ENCODE peak calls at places on chromosomes 13 and 19, in six cellular contexts. T is H1, C is IMR-90, V is neuronal stem cell, I is H9, N is trophoblast cell. S is an unnamed sample.
A peak's percentile ranks its signal among the peaks of the same experiment; 100 is the strongest.

GRCh38 chr13:70668293-70668692 is 560.0 kb upstream of the KLHL1 start:
- DNase-seq in T (no peak), C (no peak), V (peak; percentile 5), I (peak; percentile 66), N (no peak), S (no peak)

GRCh38 chr19:24000656-24001055 is 86.0 kb downstream of the ZNF726 start:
- DNase-seq in T (no peak), C (no peak), V (no peak), I (no peak), N (peak; percentile 87), S (no peak)

GRCh38 chr19:19068659-19069509 is 5.1 kb downstream of the SLC25A42 start:
- DNase-seq in T (no peak), C (no peak), V (no peak), I (no peak), N (no peak), S (no peak)

GRCh38 chr19:9461938-9462337 is 26.6 kb upstream of the ZNF266 start:
- DNase-seq in T (no peak), C (no peak), V (no peak), I (no peak), N (no peak), S (no peak)

GRCh38 chr19:7973883-7974282 is 30.4 kb upstream of the TIMM44 start:
- DNase-seq in T (no peak), C (no peak), V (no peak), I (no peak), N (no peak), S (no peak)

GRCh38 chr13:110137677-110138008 is 169.3 kb downstream of the COL4A1 start:
- DNase-seq in T (no peak), C (no peak), V (no peak), I (no peak), N (no peak), S (no peak)

GRCh38 chr13:81957121-81957520 is 1616.2 kb upstream of the SPRY2 start:
- DNase-seq in T (no peak), C (no peak), V (no peak), I (peak; percentile 45), N (no peak), S (no peak)

GRCh38 chr19:5484398-5485285 is 29.4 kb downstream of the ZNRF4 start:
- DNase-seq in T (no peak), C (peak; percentile 60), V (no peak), I (no peak), N (no peak), S (no peak)

GRCh38 chr19:41431426-41432386 is 4.5 kb upstream of the B3GNT8 start:
- DNase-seq in T (no peak), C (peak; percentile 31), V (no peak), I (no peak), N (peak; percentile 14), S (peak; percentile 44)

GRCh38 chr13:107715496-107715895 is 499.8 kb downstream of the LIG4 start:
- DNase-seq in T (no peak), C (no peak), V (no peak), I (no peak), N (no peak), S (no peak)

GRCh38 chr13:97659602-97660001 is 225.6 kb downstream of the RAP2A start:
- DNase-seq in T (no peak), C (peak; percentile 21), V (peak; percentile 23), I (no peak), N (no peak), S (peak; percentile 16)

GRCh38 chr19:7887408-7888144 is 734 bp upstream of the LRRC8E start:
- DNase-seq in T (no peak), C (no peak), V (no peak), I (peak; percentile 65), N (no peak), S (no peak)

GRCh38 chr19:45076851-45077730 is 813 bp upstream of the ZNF296 start:
- DNase-seq in T (no peak), C (no peak), V (no peak), I (peak; percentile 71), N (no peak), S (no peak)

GRCh38 chr13:89267734-89268133 is 1596.6 kb downstream of the SLITRK5 start:
- DNase-seq in T (no peak), C (no peak), V (no peak), I (no peak), N (no peak), S (peak; percentile 5)

GRCh38 chr19:7550987-7551761 is 15.7 kb downstream of the PNPLA6 start:
- DNase-seq in T (peak; percentile 93), C (peak; percentile 30), V (peak; percentile 90), I (peak; percentile 98), N (peak; percentile 84), S (peak; percentile 21)

GRCh38 chr13:113976711-113977684 is 3.1 kb upstream of the C13orf46 start:
- DNase-seq in T (no peak), C (peak; percentile 68), V (no peak), I (no peak), N (no peak), S (no peak)

GRCh38 chr19:6373096-6373812 is 660 bp downstream of the ALKBH7 start:
- DNase-seq in T (peak; percentile 98), C (peak; percentile 98), V (peak; percentile 96), I (peak; percentile 100), N (peak; percentile 88), S (peak; percentile 97)

GRCh38 chr19:20244356-20244755 is 77.3 kb downstream of the ZNF486 start:
- DNase-seq in T (no peak), C (no peak), V (no peak), I (no peak), N (no peak), S (no peak)

GRCh38 chr19:29098863-29099481 is 114.0 kb downstream of the UQCRFS1 start:
- DNase-seq in T (no peak), C (peak; percentile 77), V (no peak), I (no peak), N (peak; percentile 80), S (no peak)

GRCh38 chr13:113209336-113209879 is at the start of gene CUL4A:
- DNase-seq in T (no peak), C (peak; percentile 60), V (peak; percentile 84), I (peak; percentile 71), N (peak; percentile 53), S (peak; percentile 84)

GRCh38 chr19:6767081-6767356 is 216 bp downstream of the SH2D3A start:
- DNase-seq in T (no peak), C (no peak), V (no peak), I (no peak), N (peak; percentile 53), S (no peak)

GRCh38 chr19:40599331-40600085 is 1.7 kb upstream of the LTBP4 start:
- DNase-seq in T (no peak), C (no peak), V (no peak), I (peak; percentile 48), N (no peak), S (no peak)

GRCh38 chr19:54572696-54573311 is 786 bp upstream of the LILRA2 start:
- DNase-seq in T (no peak), C (no peak), V (no peak), I (no peak), N (no peak), S (no peak)

GRCh38 chr19:50801107-50801506 is 10.9 kb downstream of the ACP4 start:
- DNase-seq in T (no peak), C (no peak), V (no peak), I (no peak), N (no peak), S (no peak)

GRCh38 chr19:50808856-50809255 is 14.7 kb downstream of the KLK1 start:
- DNase-seq in T (no peak), C (no peak), V (no peak), I (no peak), N (no peak), S (no peak)

GRCh38 chr19:50798943-50799851 is 9.0 kb downstream of the ACP4 start:
- DNase-seq in T (no peak), C (no peak), V (no peak), I (no peak), N (no peak), S (no peak)

GRCh38 chr19:50803633-50804419 is 13.6 kb downstream of the ACP4 start:
- DNase-seq in T (no peak), C (no peak), V (no peak), I (no peak), N (peak; percentile 13), S (peak; percentile 18)

GRCh38 chr19:50804420-50805272 is 14.4 kb downstream of the ACP4 start:
- DNase-seq in T (peak; percentile 96), C (peak; percentile 99), V (peak; percentile 99), I (peak; percentile 98), N (peak; percentile 98), S (peak; percentile 99)
- H2BK120ac ChIP-seq in T (peak overlapping the region; percentile 99), C (peak overlapping the region; percentile 100), V (peak overlapping the region; percentile 10), I (peak overlapping the region; percentile 79), N (peak overlapping the region; percentile 87), S (peak overlapping the region; percentile 37)

DNA sequence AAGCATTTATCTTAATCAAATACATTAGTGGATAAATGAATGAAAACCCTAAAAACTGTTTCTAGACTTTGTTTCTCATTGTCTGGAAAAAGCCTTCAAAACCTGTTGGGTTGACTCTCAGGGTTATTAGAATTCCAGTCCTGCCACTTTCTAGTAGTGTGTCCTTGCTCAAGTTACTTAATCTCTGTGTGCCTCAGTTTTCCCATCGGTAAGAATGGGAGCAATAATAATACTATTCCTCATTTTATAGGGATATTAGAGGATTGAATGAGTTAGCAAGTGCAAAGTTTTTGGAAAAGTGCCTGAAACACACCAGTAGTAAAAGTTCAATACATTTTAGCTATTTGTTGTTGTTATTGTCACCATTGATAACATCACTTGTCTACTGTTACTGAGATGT is 2.9 kb downstream of the URAD start:
- DNase-seq in T (no peak), C (no peak), V (no peak), I (no peak), N (no peak), S (no peak)
- H3K14ac ChIP-seq in T (no peak overlapping the region), C (no peak overlapping the region), V (no peak overlapping the region), I (no peak overlapping the region), N (no peak overlapping the region), S (no peak overlapping the region)

GRCh38 chr19:38667552-38668205 is 20.2 kb downstream of the ACTN4 start:
- DNase-seq in T (no peak), C (peak; percentile 95), V (no peak), I (no peak), N (no peak), S (peak; percentile 93)

GRCh38 chr19:38665219-38665931 is 17.9 kb downstream of the ACTN4 start:
- DNase-seq in T (no peak), C (no peak), V (no peak), I (no peak), N (no peak), S (no peak)

GRCh38 chr19:38666662-38667448 is 19.4 kb downstream of the ACTN4 start:
- DNase-seq in T (no peak), C (peak; percentile 81), V (peak; percentile 70), I (no peak), N (no peak), S (peak; percentile 95)

GRCh38 chr19:38664503-38665211 is 17.2 kb downstream of the ACTN4 start:
- DNase-seq in T (no peak), C (no peak), V (no peak), I (no peak), N (no peak), S (no peak)

GRCh38 chr19:38665950-38666661 is 18.7 kb downstream of the ACTN4 start:
- DNase-seq in T (peak; percentile 92), C (peak; percentile 51), V (peak; percentile 90), I (peak; percentile 91), N (no peak), S (peak; percentile 71)
- H2BK120ac ChIP-seq in T (peak overlapping the region; percentile 91), C (peak overlapping the region; percentile 99), V (peak overlapping the region; percentile 48), I (peak overlapping the region; percentile 62), N (peak overlapping the region; percentile 75), S (peak overlapping the region; percentile 90)

DNA sequence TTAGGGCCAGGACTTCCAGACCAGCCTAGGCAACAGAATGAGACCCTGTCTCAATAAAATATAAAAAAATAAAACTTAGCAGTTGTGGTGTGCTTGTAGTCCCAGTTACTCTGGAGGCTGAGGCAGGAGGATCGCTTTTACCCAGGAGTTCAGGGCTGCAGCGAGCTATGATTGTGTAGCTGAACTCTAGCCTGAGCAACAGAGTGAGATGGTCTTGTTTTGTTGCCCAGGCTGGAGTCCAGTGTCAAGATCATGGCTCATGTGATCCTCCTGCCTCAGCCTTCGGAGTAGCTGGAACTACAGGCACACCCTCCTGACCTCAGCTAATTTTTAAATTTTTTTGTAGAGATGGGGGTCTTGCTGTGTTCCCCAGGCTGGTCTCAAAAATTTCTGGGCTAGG is 4.3 kb upstream of the JUNB start:
- DNase-seq in T (no peak), C (no peak), V (no peak), I (no peak), N (no peak), S (no peak)
- H3K14ac ChIP-seq in T (no peak overlapping the region), C (no peak overlapping the region), V (no peak overlapping the region), I (no peak overlapping the region), N (no peak overlapping the region), S (no peak overlapping the region)

S was measured in mesenchymal stem cell.